ENCODE peak calls at places on chromosomes 2 and 18, in four cellular contexts. J, K, Y and P are unnamed samples.

GRCh38 chr2:127645395-127646291 is at the start of gene GPR17:
- DNase-seq in J (no peak), K (no peak), Y (no peak), P (no peak)

GRCh38 chr2:35067420-35067819 is 1288.2 kb upstream of the CRIM1 start:
- DNase-seq in J (no peak), K (no peak), Y (no peak), P (no peak)

GRCh38 chr2:41911033-41911432 is 136.8 kb upstream of the PKDCC start:
- DNase-seq in J (no peak), K (no peak), Y (no peak), P (no peak)

GRCh38 chr2:133733856-133734255 is 165.6 kb upstream of the NCKAP5 start:
- DNase-seq in J (no peak), K (peak), Y (peak), P (peak)

GRCh38 chr2:119756837-119757236 is 2.9 kb upstream of the PTPN4 start:
- DNase-seq in J (peak), K (no peak), Y (peak), P (peak)

GRCh38 chr2:161239416-161240109 is 68.7 kb upstream of the PSMD14 start:
- DNase-seq in J (no peak), K (no peak), Y (no peak), P (no peak)

GRCh38 chr2:69203166-69203985 is 183.7 kb downstream of the GFPT1 start:
- DNase-seq in J (no peak), K (no peak), Y (peak), P (no peak)

GRCh38 chr2:133812826-133813617 is 244.8 kb upstream of the NCKAP5 start:
- DNase-seq in J (no peak), K (no peak), Y (peak), P (no peak)

GRCh38 chr18:13240060-13240725 is 21.6 kb downstream of the LDLRAD4 start:
- DNase-seq in J (no peak), K (no peak), Y (no peak), P (no peak)

GRCh38 chr2:170509460-170510193 is 205.5 kb upstream of the SP5 start:
- DNase-seq in J (no peak), K (no peak), Y (no peak), P (no peak)

GRCh38 chr2:55885129-55885943 is 38.2 kb downstream of the EFEMP1 start:
- DNase-seq in J (no peak), K (peak), Y (peak), P (peak)

GRCh38 chr2:64699712-64700111 is 46.0 kb upstream of the SERTAD2 start:
- DNase-seq in J (no peak), K (no peak), Y (no peak), P (no peak)

GRCh38 chr2:221969087-221969829 is 329.5 kb downstream of the PAX3 start:
- DNase-seq in J (peak), K (no peak), Y (peak), P (no peak)

GRCh38 chr2:233084488-233084887 is 24.3 kb downstream of the INPP5D start:
- DNase-seq in J (peak), K (no peak), Y (no peak), P (no peak)

GRCh38 chr2:238236571-238236970 is 3.3 kb downstream of the HES6 start:
- DNase-seq in J (no peak), K (no peak), Y (no peak), P (no peak)

GRCh38 chr2:223416826-223417610 is 185.1 kb downstream of the SCG2 start:
- DNase-seq in J (no peak), K (peak), Y (peak), P (no peak)

GRCh38 chr18:25136416-25137132 is 215.4 kb downstream of the ZNF521 start:
- DNase-seq in J (no peak), K (no peak), Y (peak), P (no peak)

GRCh38 chr2:42141687-42142475 is 27.3 kb upstream of the EML4 start:
- DNase-seq in J (peak), K (peak), Y (peak), P (peak)

GRCh38 chr2:46815121-46815802 is 100.3 kb downstream of the MCFD2 start:
- DNase-seq in J (no peak), K (no peak), Y (peak), P (no peak)

GRCh38 chr2:128513416-128514283 is 195.0 kb upstream of the HS6ST1 start:
- DNase-seq in J (no peak), K (no peak), Y (no peak), P (no peak)

GRCh38 chr2:209721497-209721896 is 50.1 kb upstream of the UNC80 start:
- DNase-seq in J (no peak), K (peak), Y (peak), P (peak)

GRCh38 chr2:168758970-168759820 is 43.2 kb upstream of the NOSTRIN start:
- DNase-seq in J (no peak), K (no peak), Y (peak), P (peak)
- TF ChIP-seq CTCF in J (peak), K (peak), Y (peak), P (peak)

GRCh38 chr2:200417389-200417788 is 92.5 kb downstream of the KCTD18 start:
- DNase-seq in J (no peak), K (no peak), Y (no peak), P (no peak)
- TF ChIP-seq CTCF in J (no peak), K (no peak), Y (no peak), P (no peak)

DNA sequence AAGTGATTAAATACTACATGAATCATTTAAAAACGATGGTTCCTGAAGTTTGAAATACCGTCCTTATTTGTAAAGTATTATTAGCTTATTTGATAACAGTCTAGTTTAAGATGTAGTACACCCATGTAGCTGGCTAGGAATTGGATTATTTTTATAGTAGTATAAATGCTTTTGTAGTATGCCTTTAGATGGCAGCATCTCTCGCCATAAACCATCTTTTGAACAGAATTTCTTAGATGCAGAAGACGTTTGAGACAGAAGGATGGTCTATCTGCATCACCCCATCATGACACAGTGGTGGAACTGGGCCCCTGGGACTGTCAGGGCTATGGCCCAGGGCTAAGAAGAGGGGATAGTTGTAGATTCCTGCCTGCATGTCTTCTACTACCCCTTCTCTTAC is 152.7 kb downstream of the WDSUB1 start:
- DNase-seq in J (no peak), K (no peak), Y (peak), P (no peak)
- TF ChIP-seq CTCF in J (no peak), K (peak), Y (no peak), P (no peak)

GRCh38 chr2:7022956-7023467 is 105.8 kb downstream of the RNF144A start:
- DNase-seq in J (no peak), K (no peak), Y (peak), P (no peak)

GRCh38 chr2:7025098-7025497 is 107.9 kb downstream of the RNF144A start:
- DNase-seq in J (no peak), K (no peak), Y (no peak), P (no peak)

GRCh38 chr2:7023542-7023941 is 106.3 kb downstream of the RNF144A start:
- DNase-seq in J (no peak), K (no peak), Y (peak), P (no peak)

GRCh38 chr2:7022486-7022885 is 105.3 kb downstream of the RNF144A start:
- DNase-seq in J (no peak), K (no peak), Y (no peak), P (no peak)

DNA sequence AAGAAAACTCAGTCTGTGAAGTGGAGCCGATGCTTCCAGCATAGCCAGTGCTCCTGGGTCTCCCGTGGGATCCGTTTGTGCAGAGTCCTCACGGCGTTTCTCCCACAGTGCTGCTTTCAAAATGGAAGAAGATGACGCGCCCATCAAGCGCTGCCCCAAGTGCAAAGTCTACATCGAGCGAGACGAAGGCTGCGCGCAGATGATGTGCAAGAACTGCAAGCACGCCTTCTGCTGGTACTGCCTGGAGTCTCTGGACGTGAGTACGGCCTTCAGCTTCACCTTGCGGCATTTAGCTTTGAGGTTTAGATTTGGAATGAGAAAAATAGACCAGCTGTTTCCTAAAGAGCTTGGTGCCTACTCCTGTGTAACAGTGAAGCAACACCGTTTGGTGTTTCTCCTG is 107.0 kb downstream of the RNF144A start:
- DNase-seq in J (no peak), K (no peak), Y (no peak), P (no peak)
- TF ChIP-seq CTCF in J (no peak), K (no peak), Y (no peak), P (no peak)

DNA sequence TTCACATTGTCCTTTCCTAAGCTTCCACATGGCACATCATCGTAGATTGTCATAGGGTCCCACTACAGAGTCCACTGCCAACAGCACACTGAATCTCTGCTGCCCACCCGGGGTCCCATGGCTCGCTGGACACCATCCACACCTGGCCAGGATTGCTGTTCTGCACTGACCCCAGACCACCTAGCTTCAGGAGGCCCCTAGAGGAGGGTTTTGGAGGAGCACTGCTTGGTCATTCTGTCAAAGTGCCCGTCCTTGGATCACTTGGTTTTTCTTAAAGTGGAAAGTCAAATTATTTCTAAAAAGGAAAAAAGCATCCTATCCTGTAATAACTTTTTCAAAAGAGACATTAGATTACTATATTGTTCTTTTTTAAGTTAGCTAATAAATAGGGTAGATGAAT is 59.0 kb downstream of the CHRNA1 start:
- DNase-seq in J (no peak), K (no peak), Y (no peak), P (no peak)
- TF ChIP-seq CTCF in J (no peak), K (no peak), Y (no peak), P (no peak)